ENCODE peak calls at places on chromosomes 4 and X, in seven cellular contexts. One of them, this sample, is unnamed.

GRCh38 chr4:122633211-122633610 is 12.3 kb upstream of the IL21 start:
- DNase-seq in CD8-positive, alpha-beta memory T cell: no peak
- DNase-seq in adipocyte: peak
- DNase-seq in NCI-H2171 treated with DMSO at 0.1 percent for 48 hours: no peak
- DNase-seq in T-cell: no peak
- DNase-seq in mucosa of descending colon: no peak
- DNase-seq in fibroblast of the conjunctiva: no peak
- DNase-seq in this sample: no peak

GRCh38 chrX:16785247-16786138 is 773 bp upstream of the TXLNG start:
- DNase-seq in fibroblast of the conjunctiva: no peak
- DNase-seq in adipocyte: peak
- DNase-seq in T-cell: peak
- DNase-seq in CD8-positive, alpha-beta memory T cell: no peak
- DNase-seq in mucosa of descending colon: peak
- DNase-seq in NCI-H2171 treated with DMSO at 0.1 percent for 48 hours: peak
- DNase-seq in this sample: peak

GRCh38 chr4:88818650-88819470 is 121.2 kb upstream of the NAP1L5 start:
- DNase-seq in CD8-positive, alpha-beta memory T cell: peak
- DNase-seq in adipocyte: peak
- DNase-seq in mucosa of descending colon: peak
- DNase-seq in fibroblast of the conjunctiva: peak
- DNase-seq in NCI-H2171 treated with DMSO at 0.1 percent for 48 hours: peak
- DNase-seq in T-cell: peak
- DNase-seq in this sample: peak

GRCh38 chrX:151753313-151754041 is 18.9 kb downstream of the CNGA2 start:
- DNase-seq in T-cell: no peak
- DNase-seq in adipocyte: peak
- DNase-seq in fibroblast of the conjunctiva: peak
- DNase-seq in mucosa of descending colon: peak
- DNase-seq in CD8-positive, alpha-beta memory T cell: no peak
- DNase-seq in NCI-H2171 treated with DMSO at 0.1 percent for 48 hours: peak
- DNase-seq in this sample: peak

GRCh38 chr4:178063568-178063967 is 621.3 kb upstream of the AGA start:
- DNase-seq in CD8-positive, alpha-beta memory T cell: no peak
- DNase-seq in T-cell: no peak
- DNase-seq in fibroblast of the conjunctiva: no peak
- DNase-seq in mucosa of descending colon: no peak
- DNase-seq in NCI-H2171 treated with DMSO at 0.1 percent for 48 hours: no peak
- DNase-seq in adipocyte: no peak
- DNase-seq in this sample: no peak

GRCh38 chrX:132774312-132774711 is 184.1 kb downstream of the HS6ST2 start:
- DNase-seq in fibroblast of the conjunctiva: no peak
- DNase-seq in mucosa of descending colon: no peak
- DNase-seq in T-cell: no peak
- DNase-seq in CD8-positive, alpha-beta memory T cell: no peak
- DNase-seq in NCI-H2171 treated with DMSO at 0.1 percent for 48 hours: no peak
- DNase-seq in adipocyte: no peak
- DNase-seq in this sample: no peak

GRCh38 chrX:10021461-10022272 is 54.5 kb downstream of the CLDN34 start:
- DNase-seq in adipocyte: peak
- DNase-seq in T-cell: no peak
- DNase-seq in NCI-H2171 treated with DMSO at 0.1 percent for 48 hours: no peak
- DNase-seq in fibroblast of the conjunctiva: no peak
- DNase-seq in mucosa of descending colon: no peak
- DNase-seq in CD8-positive, alpha-beta memory T cell: no peak
- DNase-seq in this sample: no peak

GRCh38 chr4:10256203-10256602 is 139.6 kb upstream of the WDR1 start:
- DNase-seq in NCI-H2171 treated with DMSO at 0.1 percent for 48 hours: no peak
- DNase-seq in mucosa of descending colon: no peak
- DNase-seq in adipocyte: no peak
- DNase-seq in CD8-positive, alpha-beta memory T cell: no peak
- DNase-seq in T-cell: no peak
- DNase-seq in fibroblast of the conjunctiva: no peak
- DNase-seq in this sample: no peak

GRCh38 chrX:29466441-29466840 is 748.9 kb upstream of the MAGEB2 start:
- DNase-seq in adipocyte: peak
- DNase-seq in T-cell: no peak
- DNase-seq in CD8-positive, alpha-beta memory T cell: no peak
- DNase-seq in NCI-H2171 treated with DMSO at 0.1 percent for 48 hours: no peak
- DNase-seq in fibroblast of the conjunctiva: no peak
- DNase-seq in mucosa of descending colon: no peak
- DNase-seq in this sample: no peak

GRCh38 chrX:103791233-103791632 is 14.6 kb downstream of the PLP1 start:
- DNase-seq in CD8-positive, alpha-beta memory T cell: no peak
- DNase-seq in T-cell: no peak
- DNase-seq in mucosa of descending colon: no peak
- DNase-seq in adipocyte: no peak
- DNase-seq in NCI-H2171 treated with DMSO at 0.1 percent for 48 hours: peak
- DNase-seq in fibroblast of the conjunctiva: no peak
- DNase-seq in this sample: no peak

GRCh38 chr4:115851918-115852766 is 738.7 kb upstream of the NDST4 start:
- DNase-seq in NCI-H2171 treated with DMSO at 0.1 percent for 48 hours: peak
- DNase-seq in T-cell: no peak
- DNase-seq in mucosa of descending colon: peak
- DNase-seq in fibroblast of the conjunctiva: peak
- DNase-seq in adipocyte: peak
- DNase-seq in CD8-positive, alpha-beta memory T cell: no peak
- DNase-seq in this sample: peak

GRCh38 chr4:52600275-52600674 is 58.8 kb downstream of the USP46 start:
- DNase-seq in adipocyte: no peak
- DNase-seq in fibroblast of the conjunctiva: no peak
- DNase-seq in T-cell: no peak
- DNase-seq in CD8-positive, alpha-beta memory T cell: no peak
- DNase-seq in NCI-H2171 treated with DMSO at 0.1 percent for 48 hours: no peak
- DNase-seq in mucosa of descending colon: no peak
- DNase-seq in this sample: no peak

GRCh38 chrX:152202886-152203285 is 64.5 kb upstream of the MAGEA10 start:
- DNase-seq in NCI-H2171 treated with DMSO at 0.1 percent for 48 hours: no peak
- DNase-seq in CD8-positive, alpha-beta memory T cell: no peak
- DNase-seq in T-cell: no peak
- DNase-seq in fibroblast of the conjunctiva: no peak
- DNase-seq in adipocyte: no peak
- DNase-seq in mucosa of descending colon: no peak
- DNase-seq in this sample: no peak

GRCh38 chr4:172356002-172356401 is 542.8 kb downstream of the GALNTL6 start:
- DNase-seq in NCI-H2171 treated with DMSO at 0.1 percent for 48 hours: no peak
- DNase-seq in T-cell: no peak
- DNase-seq in mucosa of descending colon: no peak
- DNase-seq in CD8-positive, alpha-beta memory T cell: no peak
- DNase-seq in fibroblast of the conjunctiva: peak
- DNase-seq in adipocyte: peak
- DNase-seq in this sample: no peak

GRCh38 chr4:100428051-100428450 is 89.8 kb downstream of the EMCN start:
- DNase-seq in fibroblast of the conjunctiva: peak
- DNase-seq in CD8-positive, alpha-beta memory T cell: no peak
- DNase-seq in mucosa of descending colon: no peak
- DNase-seq in NCI-H2171 treated with DMSO at 0.1 percent for 48 hours: no peak
- DNase-seq in T-cell: no peak
- DNase-seq in adipocyte: peak
- DNase-seq in this sample: no peak

GRCh38 chrX:128616933-128617332 is 564.7 kb upstream of the ACTRT1 start:
- DNase-seq in NCI-H2171 treated with DMSO at 0.1 percent for 48 hours: no peak
- DNase-seq in fibroblast of the conjunctiva: no peak
- DNase-seq in T-cell: no peak
- DNase-seq in mucosa of descending colon: no peak
- DNase-seq in CD8-positive, alpha-beta memory T cell: no peak
- DNase-seq in adipocyte: no peak
- DNase-seq in this sample: no peak

GRCh38 chrX:47078129-47079043 is at the start of gene RGN:
- DNase-seq in adipocyte: no peak
- DNase-seq in CD8-positive, alpha-beta memory T cell: no peak
- DNase-seq in T-cell: no peak
- DNase-seq in fibroblast of the conjunctiva: no peak
- DNase-seq in mucosa of descending colon: peak
- DNase-seq in NCI-H2171 treated with DMSO at 0.1 percent for 48 hours: no peak
- DNase-seq in this sample: peak

GRCh38 chr4:145523117-145523516 is 41.5 kb downstream of the SMAD1 start:
- DNase-seq in mucosa of descending colon: no peak
- DNase-seq in fibroblast of the conjunctiva: no peak
- DNase-seq in adipocyte: no peak
- DNase-seq in CD8-positive, alpha-beta memory T cell: no peak
- DNase-seq in NCI-H2171 treated with DMSO at 0.1 percent for 48 hours: no peak
- DNase-seq in T-cell: no peak
- DNase-seq in this sample: no peak

GRCh38 chr4:183347586-183347985 is 25.4 kb upstream of the CLDN24 start:
- DNase-seq in CD8-positive, alpha-beta memory T cell: no peak
- DNase-seq in fibroblast of the conjunctiva: no peak
- DNase-seq in T-cell: no peak
- DNase-seq in adipocyte: peak
- DNase-seq in NCI-H2171 treated with DMSO at 0.1 percent for 48 hours: no peak
- DNase-seq in mucosa of descending colon: no peak
- DNase-seq in this sample: no peak

GRCh38 chrX:41473936-41474725 is 27.0 kb downstream of the NYX start:
- DNase-seq in fibroblast of the conjunctiva: no peak
- DNase-seq in mucosa of descending colon: no peak
- DNase-seq in adipocyte: no peak
- DNase-seq in CD8-positive, alpha-beta memory T cell: no peak
- DNase-seq in T-cell: no peak
- DNase-seq in NCI-H2171 treated with DMSO at 0.1 percent for 48 hours: no peak
- DNase-seq in this sample: no peak

GRCh38 chr4:15354790-15355418 is 72.9 kb upstream of the C1QTNF7 start:
- DNase-seq in fibroblast of the conjunctiva: no peak
- DNase-seq in mucosa of descending colon: no peak
- DNase-seq in NCI-H2171 treated with DMSO at 0.1 percent for 48 hours: no peak
- DNase-seq in CD8-positive, alpha-beta memory T cell: no peak
- DNase-seq in T-cell: no peak
- DNase-seq in adipocyte: peak
- DNase-seq in this sample: no peak

GRCh38 chr4:139786494-139787354 is 121.1 kb downstream of the MGST2 start:
- DNase-seq in CD8-positive, alpha-beta memory T cell: no peak
- DNase-seq in adipocyte: no peak
- DNase-seq in T-cell: no peak
- DNase-seq in NCI-H2171 treated with DMSO at 0.1 percent for 48 hours: no peak
- DNase-seq in mucosa of descending colon: no peak
- DNase-seq in fibroblast of the conjunctiva: no peak
- DNase-seq in this sample: peak

This sample was measured in glutamatergic neuron.